ENCODE peak calls at places on chromosomes 7 and 10, in six cellular contexts. J is H1, H is HCT116, Y is K562, A is HepG2, T is GM12878. D is an unnamed sample.

GRCh38 chr10:17737021-17737965 is 14.7 kb upstream of the TMEM236 start:
- DNase-seq in H (no peak), A (peak), T (no peak), Y (no peak), J (no peak), D (peak)

GRCh38 chr7:33108931-33109757 is at the start of gene RP9:
- DNase-seq in A (peak), Y (peak), T (no peak), H (peak), J (no peak), D (peak)

GRCh38 chr10:27506280-27506679 is 2.2 kb downstream of the RAB18 start:
- DNase-seq in A (no peak), Y (no peak), J (no peak), T (no peak), H (no peak), D (no peak)

GRCh38 chr10:6383099-6383812 is 180.5 kb downstream of the PFKFB3 start:
- DNase-seq in T (no peak), J (no peak), Y (no peak), A (no peak), H (no peak), D (no peak)

GRCh38 chr7:45978010-45978681 is 57.1 kb upstream of the IGFBP3 start:
- DNase-seq in A (peak), Y (no peak), T (peak), H (peak), J (peak), D (peak)

GRCh38 chr10:81847675-81848074 is 27.3 kb upstream of the NRG3 start:
- DNase-seq in T (no peak), Y (no peak), H (no peak), J (no peak), A (no peak), D (peak)

GRCh38 chr10:77746313-77746712 is 108.7 kb upstream of the KCNMA1 start:
- DNase-seq in J (no peak), A (no peak), T (no peak), H (no peak), Y (no peak), D (no peak)

GRCh38 chr7:75649462-75649861 is 89.3 kb downstream of the HIP1 start:
- DNase-seq in A (no peak), J (no peak), Y (no peak), H (no peak), T (no peak), D (no peak)

GRCh38 chr10:95664543-95664942 is 8.0 kb upstream of the ALDH18A1 start:
- DNase-seq in T (no peak), A (no peak), J (no peak), Y (peak), H (no peak), D (no peak)

GRCh38 chr7:35356495-35356894 is 102.6 kb upstream of the TBX20 start:
- DNase-seq in Y (no peak), A (no peak), H (no peak), T (no peak), J (no peak), D (no peak)

GRCh38 chr10:62424026-62424425 is 49.9 kb downstream of the ZNF365 start:
- DNase-seq in A (no peak), Y (no peak), T (no peak), J (no peak), H (no peak), D (no peak)

GRCh38 chr7:101953248-101953819 is 135.9 kb downstream of the CUX1 start:
- DNase-seq in T (peak), H (peak), A (no peak), Y (no peak), J (no peak), D (no peak)

GRCh38 chr7:16880469-16881034 is 1.2 kb downstream of the AGR3 start:
- DNase-seq in Y (no peak), A (no peak), H (no peak), J (no peak), T (no peak), D (no peak)

GRCh38 chr10:88873757-88874156 is 6.3 kb upstream of the STAMBPL1 start:
- DNase-seq in A (no peak), Y (no peak), H (no peak), J (no peak), T (no peak), D (no peak)

GRCh38 chr7:46723003-46723402 is 801.9 kb upstream of the IGFBP3 start:
- DNase-seq in H (no peak), Y (no peak), A (no peak), J (no peak), T (no peak), D (no peak)

GRCh38 chr10:20709708-20710107 is 187.4 kb downstream of the NEBL start:
- DNase-seq in H (no peak), Y (no peak), J (no peak), A (no peak), T (no peak), D (no peak)

GRCh38 chr7:40717242-40717641 is 582.4 kb downstream of the SUGCT start:
- DNase-seq in A (peak), Y (no peak), T (no peak), H (peak), J (peak), D (peak)

GRCh38 chr10:82742478-82742877 is 867.5 kb downstream of the NRG3 start:
- DNase-seq in J (no peak), T (no peak), Y (no peak), H (no peak), A (no peak), D (no peak)

GRCh38 chr10:48453451-48454301 is 147.2 kb downstream of the MAPK8 start:
- DNase-seq in T (no peak), H (no peak), A (no peak), Y (no peak), J (no peak), D (no peak)

GRCh38 chr7:151867912-151868804 is 8.8 kb downstream of the PRKAG2 start:
- DNase-seq in A (no peak), J (no peak), T (no peak), Y (no peak), H (no peak), D (no peak)

GRCh38 chr7:129719980-129720732 is 108.6 kb downstream of the NRF1 start:
- DNase-seq in H (no peak), A (peak), T (no peak), Y (no peak), J (no peak), D (no peak)

GRCh38 chr7:23333671-23334246 is 34.6 kb downstream of the MALSU1 start:
- DNase-seq in J (no peak), A (no peak), T (no peak), Y (no peak), H (no peak), D (no peak)

GRCh38 chr7:200704-201103 is 8.3 kb downstream of the FAM20C start:
- DNase-seq in J (no peak), A (no peak), Y (no peak), T (no peak), H (no peak), D (no peak)

GRCh38 chr10:82313401-82313800 is 438.4 kb downstream of the NRG3 start:
- DNase-seq in Y (no peak), J (no peak), T (no peak), H (no peak), A (no peak), D (no peak)

GRCh38 chr10:46325021-46325420 is 38.2 kb downstream of the ANTXRL start:
- DNase-seq in Y (peak), A (no peak), J (no peak), T (no peak), H (no peak), D (no peak)

GRCh38 chr10:103896225-103896624 is 21.8 kb downstream of the STN1 start:
- DNase-seq in J (no peak), Y (no peak), H (peak), T (no peak), A (no peak), D (no peak)

GRCh38 chr10:124728830-124729661 is 15.1 kb downstream of the FAM53B start:
- DNase-seq in A (no peak), J (no peak), T (no peak), H (no peak), Y (no peak), D (no peak)

GRCh38 chr10:124727389-124727960 is 16.7 kb downstream of the FAM53B start:
- DNase-seq in J (no peak), H (no peak), Y (no peak), A (no peak), T (no peak), D (no peak)

GRCh38 chr10:124730790-124731189 is 13.4 kb downstream of the FAM53B start:
- DNase-seq in Y (no peak), T (no peak), A (no peak), J (no peak), H (no peak), D (no peak)

GRCh38 chr10:124725791-124726190 is 18.4 kb downstream of the FAM53B start:
- DNase-seq in Y (no peak), T (no peak), H (no peak), J (no peak), A (no peak), D (no peak)

GRCh38 chr10:124728071-124728829 is 15.9 kb downstream of the FAM53B start:
- DNase-seq in Y (no peak), H (no peak), J (no peak), T (no peak), A (no peak), D (no peak)
- TF ChIP-seq ZNF274 in Y (no peak), H (no peak), J (no peak), T (no peak), A (no peak), D (no peak)

DNA sequence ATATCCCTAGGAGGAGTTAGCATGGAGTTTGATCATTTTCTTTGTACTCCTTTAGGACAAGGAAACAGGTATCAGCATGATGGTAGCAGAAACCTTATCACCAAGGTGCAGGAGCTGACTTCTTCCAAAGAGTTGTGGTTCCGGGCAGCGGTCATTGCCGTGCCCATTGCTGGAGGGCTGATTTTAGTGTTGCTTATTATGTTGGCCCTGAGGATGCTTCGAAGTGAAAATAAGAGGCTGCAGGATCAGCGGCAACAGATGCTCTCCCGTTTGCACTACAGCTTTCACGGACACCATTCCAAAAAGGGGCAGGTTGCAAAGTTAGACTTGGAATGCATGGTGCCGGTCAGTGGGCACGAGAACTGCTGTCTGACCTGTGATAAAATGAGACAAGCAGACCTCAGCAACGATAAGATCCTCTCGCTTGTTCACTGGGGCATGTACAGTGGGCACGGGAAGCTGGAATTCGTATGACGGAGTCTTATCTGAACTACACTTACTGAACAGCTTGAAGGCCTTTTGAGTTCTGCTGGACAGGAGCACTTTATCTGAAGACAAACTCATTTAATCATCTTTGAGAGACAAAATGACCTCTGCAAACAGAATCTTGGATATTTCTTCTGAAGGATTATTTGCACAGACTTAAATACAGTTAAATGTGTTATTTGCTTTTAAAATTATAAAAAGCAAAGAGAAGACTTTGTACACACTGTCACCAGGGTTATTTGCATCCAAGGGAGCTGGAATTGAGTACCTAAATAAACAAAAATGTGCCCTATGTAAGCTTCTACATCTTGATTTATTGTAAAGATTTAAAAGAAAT is 4.8 kb downstream of the BAMBI start:
- DNase-seq in H (no peak), Y (peak), A (no peak), T (no peak), J (no peak), D (no peak)
- TF ChIP-seq ZNF274 in H (no peak), Y (no peak), A (no peak), T (no peak), J (no peak), D (no peak)

GRCh38 chr7:91999631-92000571 is 59.2 kb downstream of the AKAP9 start:
- DNase-seq in T (no peak), A (no peak), J (no peak), Y (no peak), H (no peak), D (no peak)

GRCh38 chr7:91993976-91994375 is 53.3 kb downstream of the AKAP9 start:
- DNase-seq in J (no peak), H (no peak), A (no peak), Y (no peak), T (no peak), D (no peak)

DNA sequence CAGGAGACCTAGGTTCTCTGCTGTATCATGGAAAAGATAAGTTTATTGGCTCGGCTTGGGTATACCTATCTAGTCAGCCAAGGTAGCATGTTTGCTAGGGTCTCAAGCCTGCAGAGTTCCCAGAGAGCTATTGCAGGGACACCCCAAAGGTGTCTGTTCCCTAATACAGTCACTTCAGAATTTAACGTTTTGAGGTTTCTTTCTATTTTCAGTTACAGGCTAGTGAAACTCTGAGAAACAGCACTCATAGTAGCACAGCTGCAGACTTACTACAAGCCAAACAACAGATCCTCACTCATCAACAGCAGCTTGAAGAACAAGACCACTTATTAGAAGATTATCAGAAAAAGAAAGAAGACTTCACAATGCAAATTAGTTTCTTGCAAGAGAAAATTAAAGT is 54.7 kb downstream of the AKAP9 start:
- DNase-seq in J (no peak), H (no peak), Y (no peak), A (no peak), T (peak), D (no peak)
- TF ChIP-seq ZNF274 in J (no peak), H (no peak), Y (no peak), A (no peak), T (no peak), D (no peak)

GRCh38 chr7:86989407-86989806 is 70.0 kb downstream of the ELAPOR2 start:
- DNase-seq in J (no peak), Y (no peak), A (no peak), T (no peak), H (no peak), D (no peak)

GRCh38 chr7:86991093-86991769 is 68.2 kb downstream of the ELAPOR2 start:
- DNase-seq in J (no peak), Y (no peak), A (no peak), H (no peak), T (no peak), D (no peak)

GRCh38 chr7:86995814-86996213 is 63.6 kb downstream of the ELAPOR2 start:
- DNase-seq in J (no peak), A (no peak), T (no peak), Y (no peak), H (no peak), D (no peak)

GRCh38 chr7:86995052-86995725 is 64.3 kb downstream of the ELAPOR2 start:
- DNase-seq in Y (no peak), T (no peak), J (no peak), H (no peak), A (no peak), D (no peak)

GRCh38 chr7:86991844-86992243 is 67.6 kb downstream of the ELAPOR2 start:
- DNase-seq in H (no peak), Y (no peak), J (no peak), T (no peak), A (no peak), D (no peak)
- TF ChIP-seq ZNF274 in H (no peak), Y (no peak), J (no peak), T (no peak), A (no peak), D (no peak)

DNA sequence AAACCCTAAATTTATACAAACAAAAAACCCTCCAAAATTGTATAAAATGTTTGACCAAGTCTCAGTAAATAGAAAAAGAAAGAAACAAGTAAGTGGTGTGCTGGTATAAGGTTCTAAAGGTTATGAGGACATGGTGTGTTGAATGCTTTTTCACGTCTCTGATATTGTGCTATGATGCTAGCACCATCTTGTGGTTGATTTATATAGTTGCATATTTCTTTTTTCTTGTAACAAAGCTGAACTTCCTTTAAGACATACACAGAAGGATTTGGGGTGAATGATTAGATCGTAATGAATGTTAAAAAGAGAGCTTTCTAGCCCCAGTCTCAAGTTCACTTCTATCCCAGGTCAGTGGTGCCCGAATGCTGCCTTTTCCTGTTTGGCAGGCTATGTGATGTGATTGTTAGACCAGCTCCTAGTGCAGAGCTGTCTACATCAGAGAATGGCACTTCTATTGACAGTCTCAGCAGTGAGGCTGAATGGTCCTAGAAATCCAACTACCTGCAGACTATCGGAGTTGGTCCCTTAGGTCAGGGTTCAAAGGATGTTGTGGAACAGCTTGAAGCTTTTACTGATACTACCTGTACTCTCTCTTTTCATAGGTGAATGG is 25.0 kb downstream of the VTI1A start:
- DNase-seq in J (no peak), H (peak), T (peak), Y (peak), A (peak), D (peak)
- TF ChIP-seq ZNF274 in J (no peak), H (no peak), T (no peak), Y (no peak), A (no peak), D (no peak)

GRCh38 chr7:27217951-27218350 is 18.1 kb upstream of the HOXA13 start:
- DNase-seq in Y (no peak), J (no peak), A (no peak), T (no peak), H (no peak), D (no peak)

GRCh38 chr7:27223941-27224590 is 18.5 kb upstream of the EVX1 start:
- DNase-seq in T (no peak), A (no peak), H (no peak), Y (no peak), J (no peak), D (no peak)

GRCh38 chr7:27221201-27221797 is 21.3 kb upstream of the EVX1 start:
- DNase-seq in H (no peak), T (no peak), Y (no peak), J (no peak), A (no peak), D (no peak)

GRCh38 chr7:27219821-27220220 is 19.9 kb upstream of the HOXA13 start:
- DNase-seq in Y (no peak), J (no peak), A (no peak), H (no peak), T (no peak), D (no peak)

DNA sequence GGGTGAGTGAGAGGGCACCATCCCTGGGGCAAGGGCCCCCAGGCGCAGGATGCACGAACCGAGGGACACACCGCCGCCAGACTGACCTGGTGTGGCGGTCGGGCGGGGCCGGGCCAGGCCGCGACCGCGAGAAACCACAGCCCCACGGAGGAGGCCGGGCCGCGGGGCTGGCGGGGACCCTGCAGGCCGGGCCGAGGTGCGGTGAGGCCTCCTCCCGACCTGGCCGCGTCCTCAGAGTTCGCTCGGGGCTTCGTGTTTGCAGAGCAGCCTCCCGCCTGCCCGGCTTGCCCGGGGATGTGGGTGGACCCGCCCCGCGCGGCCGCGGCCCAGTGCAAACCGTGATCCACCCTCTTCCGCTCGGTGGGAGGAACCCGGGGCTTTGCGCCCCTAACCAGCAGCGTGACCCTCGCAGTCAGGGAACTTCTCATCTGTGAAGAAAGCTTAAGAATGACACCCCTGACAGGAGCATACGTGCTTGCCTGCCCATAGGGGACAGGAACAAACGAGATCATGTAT is 20.6 kb upstream of the HOXA13 start:
- DNase-seq in J (no peak), T (no peak), H (no peak), A (no peak), Y (no peak), D (no peak)
- TF ChIP-seq ZNF274 in J (no peak), T (no peak), H (no peak), A (no peak), Y (no peak), D (no peak)

DNA sequence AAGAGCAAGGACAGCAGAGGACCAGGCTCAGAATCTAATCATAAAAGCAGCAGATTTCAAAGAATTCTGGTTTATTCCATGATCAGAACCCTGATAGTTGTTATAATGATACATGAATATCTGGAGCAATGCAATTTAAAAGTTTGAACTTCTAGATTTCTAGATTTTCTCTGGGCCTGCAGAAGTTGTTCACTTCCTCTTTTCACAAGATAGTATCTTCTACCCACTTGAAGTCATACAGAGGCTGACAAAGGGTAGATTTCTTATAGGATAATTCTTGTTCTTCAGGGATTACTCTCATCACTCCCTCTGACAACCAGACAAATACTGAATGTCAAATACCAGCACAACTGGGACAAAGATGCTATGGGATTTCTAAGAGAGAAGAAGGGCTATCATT is 320.0 kb upstream of the ETV1 start:
- DNase-seq in Y (no peak), A (no peak), H (no peak), J (no peak), T (no peak), D (no peak)
- TF ChIP-seq ZNF274 in Y (no peak), A (no peak), H (no peak), J (no peak), T (no peak), D (no peak)